ENCODE peak calls at places on chromosomes 12 and 14, in seven cellular contexts. One of them, this sample, is unnamed.

GRCh38 chr12:72036393-72036792 is 97.7 kb downstream of the TPH2 start:
- DNase-seq in sciatic nerve: no peak
- DNase-seq in activated CD4-positive, alpha-beta memory T cell treated with anti-CD3 and anti-CD28 coated beads for 36 hours: no peak
- DNase-seq in A549: no peak
- DNase-seq in HS-27A: no peak
- DNase-seq in HFFc6: no peak
- DNase-seq in GM13976: no peak
- DNase-seq in this sample: no peak

GRCh38 chr14:70073924-70074566 is 114.7 kb downstream of the SLC8A3 start:
- DNase-seq in sciatic nerve: peak; percentile 60
- DNase-seq in activated CD4-positive, alpha-beta memory T cell treated with anti-CD3 and anti-CD28 coated beads for 36 hours: peak; percentile 71
- DNase-seq in A549: peak; percentile 85
- DNase-seq in HS-27A: peak; percentile 17
- DNase-seq in HFFc6: peak; percentile 58
- DNase-seq in GM13976: peak; percentile 71
- DNase-seq in this sample: peak; percentile 79

GRCh38 chr12:48388938-48389337 is 38.2 kb upstream of the ZNF641 start:
- DNase-seq in sciatic nerve: no peak
- DNase-seq in activated CD4-positive, alpha-beta memory T cell treated with anti-CD3 and anti-CD28 coated beads for 36 hours: no peak
- DNase-seq in A549: no peak
- DNase-seq in HS-27A: peak; percentile 14
- DNase-seq in HFFc6: peak; percentile 64
- DNase-seq in GM13976: no peak
- DNase-seq in this sample: no peak

GRCh38 chr14:74400328-74400727 is 25.7 kb downstream of the SYNDIG1L start:
- DNase-seq in sciatic nerve: no peak
- DNase-seq in activated CD4-positive, alpha-beta memory T cell treated with anti-CD3 and anti-CD28 coated beads for 36 hours: no peak
- DNase-seq in A549: peak; percentile 22
- DNase-seq in HS-27A: no peak
- DNase-seq in HFFc6: peak; percentile 4
- DNase-seq in GM13976: no peak
- DNase-seq in this sample: no peak

GRCh38 chr14:21191261-21191808 is 35.5 kb upstream of the OR5AU1 start:
- DNase-seq in sciatic nerve: no peak
- DNase-seq in activated CD4-positive, alpha-beta memory T cell treated with anti-CD3 and anti-CD28 coated beads for 36 hours: no peak
- DNase-seq in A549: no peak
- DNase-seq in HS-27A: no peak
- DNase-seq in HFFc6: no peak
- DNase-seq in GM13976: no peak
- DNase-seq in this sample: no peak

GRCh38 chr12:122099280-122099749 is 20.8 kb downstream of the MLXIP start:
- DNase-seq in sciatic nerve: no peak
- DNase-seq in activated CD4-positive, alpha-beta memory T cell treated with anti-CD3 and anti-CD28 coated beads for 36 hours: no peak
- DNase-seq in A549: no peak
- DNase-seq in HS-27A: no peak
- DNase-seq in HFFc6: no peak
- DNase-seq in GM13976: no peak
- DNase-seq in this sample: peak; percentile 40

GRCh38 chr12:124190301-124191023 is 104.4 kb upstream of the RFLNA start:
- DNase-seq in sciatic nerve: no peak
- DNase-seq in activated CD4-positive, alpha-beta memory T cell treated with anti-CD3 and anti-CD28 coated beads for 36 hours: no peak
- DNase-seq in A549: no peak
- DNase-seq in HS-27A: no peak
- DNase-seq in HFFc6: no peak
- DNase-seq in GM13976: no peak
- DNase-seq in this sample: no peak

GRCh38 chr12:30725739-30726138 is 29.0 kb downstream of the CAPRIN2 start:
- DNase-seq in sciatic nerve: no peak
- DNase-seq in activated CD4-positive, alpha-beta memory T cell treated with anti-CD3 and anti-CD28 coated beads for 36 hours: no peak
- DNase-seq in A549: peak; percentile 47
- DNase-seq in HS-27A: peak; percentile 75
- DNase-seq in HFFc6: peak; percentile 68
- DNase-seq in GM13976: no peak
- DNase-seq in this sample: no peak

GRCh38 chr14:104133496-104133895 is 4.9 kb upstream of the KIF26A start:
- DNase-seq in sciatic nerve: no peak
- DNase-seq in activated CD4-positive, alpha-beta memory T cell treated with anti-CD3 and anti-CD28 coated beads for 36 hours: no peak
- DNase-seq in A549: no peak
- DNase-seq in HS-27A: no peak
- DNase-seq in HFFc6: no peak
- DNase-seq in GM13976: no peak
- DNase-seq in this sample: peak; percentile 43

GRCh38 chr14:30389134-30389900 is 169.6 kb upstream of the G2E3 start:
- DNase-seq in sciatic nerve: no peak
- DNase-seq in activated CD4-positive, alpha-beta memory T cell treated with anti-CD3 and anti-CD28 coated beads for 36 hours: peak; percentile 11
- DNase-seq in A549: no peak
- DNase-seq in HS-27A: peak; percentile 8
- DNase-seq in HFFc6: no peak
- DNase-seq in GM13976: no peak
- DNase-seq in this sample: no peak

GRCh38 chr12:124518051-124518932 is 49.1 kb downstream of the NCOR2 start:
- DNase-seq in sciatic nerve: peak; percentile 100
- DNase-seq in activated CD4-positive, alpha-beta memory T cell treated with anti-CD3 and anti-CD28 coated beads for 36 hours: no peak
- DNase-seq in A549: peak; percentile 98
- DNase-seq in HS-27A: peak; percentile 97
- DNase-seq in HFFc6: peak; percentile 100
- DNase-seq in GM13976: no peak
- DNase-seq in this sample: peak; percentile 84